ENCODE peak calls at places on chromosome 22, in ten cellular contexts. W is vagina, Q is IMR-90, F is glutamatergic neuron, N is WTC11, K is dorsolateral prefrontal cortex, U is fibroblast of lung, C is cardiac fibroblast, A is stomach, X is fibroblast of pulmonary artery. L is an unnamed sample.

GRCh38 chr22:42296381-42296853 is 26.0 kb upstream of the TCF20 start:
- DNase-seq in W (no peak), Q (no peak), F (no peak), N (peak), K (peak), U (no peak), C (no peak), A (peak), X (no peak), L (no peak)

GRCh38 chr22:24099661-24100060 is 81.6 kb upstream of the SUSD2 start:
- DNase-seq in W (no peak), Q (no peak), F (no peak), N (no peak), K (no peak), U (no peak), C (no peak), A (peak), X (no peak), L (no peak)

GRCh38 chr22:20580179-20580578 is 72.8 kb downstream of the MED15 start:
- DNase-seq in W (no peak), Q (no peak), F (no peak), N (no peak), K (no peak), U (no peak), C (no peak), A (no peak), X (no peak), L (no peak)

GRCh38 chr22:17835256-17835655 is 61.0 kb upstream of the BID start:
- DNase-seq in W (no peak), Q (no peak), F (no peak), N (no peak), K (no peak), U (no peak), C (no peak), A (no peak), X (no peak), L (no peak)

GRCh38 chr22:38251355-38251720 is 21.5 kb downstream of the TMEM184B start:
- DNase-seq in W (no peak), Q (no peak), F (no peak), N (no peak), K (no peak), U (no peak), C (no peak), A (no peak), X (no peak), L (no peak)

GRCh38 chr22:50276143-50276542 is 6.0 kb upstream of the MAPK11 start:
- DNase-seq in W (peak), Q (peak), F (peak), N (peak), K (peak), U (peak), C (peak), A (peak), X (peak), L (no peak)

GRCh38 chr22:29520851-29521250 is 32.7 kb downstream of the THOC5 start:
- DNase-seq in W (no peak), Q (peak), F (no peak), N (no peak), K (no peak), U (peak), C (peak), A (no peak), X (peak), L (no peak)

GRCh38 chr22:31628362-31628761 is 33.7 kb downstream of the PISD start:
- DNase-seq in W (no peak), Q (no peak), F (no peak), N (no peak), K (no peak), U (no peak), C (no peak), A (no peak), X (no peak), L (no peak)

GRCh38 chr22:50524664-50525103 is 714 bp downstream of the SCO2 start:
- DNase-seq in W (no peak), Q (no peak), F (no peak), N (no peak), K (no peak), U (no peak), C (no peak), A (no peak), X (no peak), L (no peak)

GRCh38 chr22:47631571-47632102 is 869.2 kb downstream of the TBC1D22A start:
- DNase-seq in W (peak), Q (no peak), F (no peak), N (no peak), K (peak), U (no peak), C (no peak), A (peak), X (no peak), L (no peak)

GRCh38 chr22:17303840-17304779 is 65.2 kb upstream of the CECR2 start:
- DNase-seq in W (no peak), Q (no peak), F (no peak), N (no peak), K (no peak), U (no peak), C (no peak), A (peak), X (no peak), L (no peak)

GRCh38 chr22:23233746-23234408 is 53.6 kb downstream of the BCR start:
- DNase-seq in W (no peak), Q (peak), F (no peak), N (no peak), K (no peak), U (peak), C (peak), A (no peak), X (peak), L (no peak)

GRCh38 chr22:49966041-49966715 is 5.6 kb downstream of the PIM3 start:
- DNase-seq in W (no peak), Q (no peak), F (no peak), N (no peak), K (peak), U (no peak), C (no peak), A (peak), X (no peak), L (no peak)

GRCh38 chr22:29231971-29232959 is 26.6 kb downstream of the EMID1 start:
- DNase-seq in W (no peak), Q (no peak), F (peak), N (no peak), K (no peak), U (no peak), C (peak), A (peak), X (peak), L (no peak)

GRCh38 chr22:31637375-31637937 is 24.6 kb downstream of the PISD start:
- DNase-seq in W (no peak), Q (no peak), F (no peak), N (no peak), K (no peak), U (no peak), C (peak), A (no peak), X (no peak), L (no peak)

GRCh38 chr22:22702159-22702873 is 57.9 kb downstream of the GGTLC2 start:
- DNase-seq in W (peak), Q (no peak), F (no peak), N (peak), K (no peak), U (no peak), C (peak), A (no peak), X (no peak), L (peak)

GRCh38 chr22:26903030-26903856 is 245.9 kb downstream of the MIAT start:
- DNase-seq in W (no peak), Q (no peak), F (peak), N (peak), K (no peak), U (no peak), C (no peak), A (no peak), X (no peak), L (no peak)

GRCh38 chr22:30301995-30302809 is 12.9 kb upstream of the CASTOR1 start:
- DNase-seq in W (no peak), Q (peak), F (no peak), N (no peak), K (no peak), U (peak), C (no peak), A (peak), X (peak), L (no peak)

GRCh38 chr22:38455530-38456271 is 702 bp upstream of the KCNJ4 start:
- DNase-seq in W (no peak), Q (peak), F (peak), N (peak), K (peak), U (peak), C (no peak), A (no peak), X (no peak), L (peak)

GRCh38 chr22:48973694-48974041 is 854.0 kb downstream of the BRD1 start:
- DNase-seq in W (peak), Q (no peak), F (no peak), N (no peak), K (no peak), U (no peak), C (no peak), A (no peak), X (no peak), L (no peak)

GRCh38 chr22:48842583-48842945 is 985.1 kb downstream of the BRD1 start:
- DNase-seq in W (no peak), Q (no peak), F (no peak), N (no peak), K (no peak), U (no peak), C (no peak), A (no peak), X (no peak), L (no peak)

GRCh38 chr22:48605856-48606255 is 1221.8 kb downstream of the BRD1 start:
- DNase-seq in W (no peak), Q (no peak), F (no peak), N (no peak), K (no peak), U (no peak), C (no peak), A (no peak), X (no peak), L (no peak)

GRCh38 chr22:33573479-33573878 is 346.8 kb downstream of the LARGE1 start:
- DNase-seq in W (no peak), Q (no peak), F (no peak), N (no peak), K (no peak), U (no peak), C (no peak), A (no peak), X (no peak), L (no peak)

GRCh38 chr22:42862045-42862734 is 5.1 kb upstream of the ARFGAP3 start:
- DNase-seq in W (no peak), Q (peak), F (no peak), N (no peak), K (no peak), U (peak), C (peak), A (no peak), X (no peak), L (no peak)

GRCh38 chr22:40511604-40512003 is 124.9 kb downstream of the MRTFA start:
- DNase-seq in W (no peak), Q (no peak), F (no peak), N (no peak), K (no peak), U (no peak), C (no peak), A (no peak), X (peak), L (no peak)

GRCh38 chr22:49257551-49257951 is 570.1 kb downstream of the BRD1 start:
- DNase-seq in W (no peak), Q (no peak), F (no peak), N (no peak), K (no peak), U (no peak), C (no peak), A (peak), X (no peak), L (no peak)

GRCh38 chr22:49185312-49185969 is 642.2 kb downstream of the BRD1 start:
- DNase-seq in W (no peak), Q (no peak), F (no peak), N (no peak), K (no peak), U (no peak), C (no peak), A (no peak), X (no peak), L (no peak)

GRCh38 chr22:37021710-37022482 is 2.4 kb downstream of the MPST start:
- DNase-seq in W (no peak), Q (peak), F (peak), N (peak), K (peak), U (peak), C (peak), A (peak), X (peak), L (no peak)

GRCh38 chr22:47002692-47003091 is 240.2 kb downstream of the TBC1D22A start:
- DNase-seq in W (no peak), Q (no peak), F (no peak), N (no peak), K (no peak), U (no peak), C (no peak), A (no peak), X (no peak), L (no peak)

GRCh38 chr22:45225732-45226560 is 14.7 kb downstream of the KIAA0930 start:
- DNase-seq in W (no peak), Q (peak), F (no peak), N (no peak), K (peak), U (no peak), C (peak), A (no peak), X (peak), L (no peak)

GRCh38 chr22:35547993-35548761 is 7.5 kb downstream of the RASD2 start:
- DNase-seq in W (no peak), Q (no peak), F (no peak), N (peak), K (no peak), U (no peak), C (no peak), A (no peak), X (no peak), L (no peak)
- TF ChIP-seq CTCF in W (no peak), Q (peak), F (no peak), N (no peak), K (no peak), U (peak), C (no peak), A (no peak), X (peak), L (peak)

GRCh38 chr22:19430890-19431541 is 517 bp downstream of the HIRA start:
- DNase-seq in W (no peak), Q (peak), F (peak), N (peak), K (peak), U (peak), C (peak), A (peak), X (peak), L (peak)
- TF ChIP-seq CTCF in W (no peak), Q (no peak), F (peak), N (no peak), K (no peak), U (peak), C (peak), A (no peak), X (peak), L (peak)

GRCh38 chr22:43889366-43890253 is 2.2 kb downstream of the PNPLA5 start:
- DNase-seq in W (no peak), Q (peak), F (no peak), N (no peak), K (peak), U (peak), C (peak), A (no peak), X (peak), L (no peak)
- TF ChIP-seq CTCF in W (no peak), Q (peak), F (no peak), N (no peak), K (no peak), U (peak), C (no peak), A (no peak), X (no peak), L (no peak)

DNA sequence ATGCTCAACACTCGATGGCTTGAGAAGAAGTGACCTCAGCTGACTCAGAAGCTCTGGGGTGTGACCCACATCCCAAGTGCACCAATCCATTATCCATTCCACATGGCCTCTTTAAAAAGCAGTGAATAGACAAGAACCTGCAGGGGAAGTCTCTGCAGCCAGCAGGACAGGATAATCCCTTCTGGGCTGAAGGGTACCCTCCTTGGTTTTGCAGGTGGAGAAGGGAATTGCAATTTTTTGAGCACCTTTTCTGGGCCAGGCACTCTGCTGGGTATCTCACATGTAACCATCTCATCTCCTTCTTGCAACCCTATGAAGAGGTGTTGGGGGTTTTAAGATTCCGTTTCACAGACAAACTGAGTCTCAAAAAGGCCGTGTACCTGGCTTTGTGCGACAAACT is 76.6 kb downstream of the MYO18B start:
- DNase-seq in W (no peak), Q (no peak), F (no peak), N (no peak), K (no peak), U (no peak), C (no peak), A (no peak), X (no peak), L (no peak)
- TF ChIP-seq CTCF in W (no peak), Q (no peak), F (no peak), N (no peak), K (no peak), U (no peak), C (no peak), A (no peak), X (no peak), L (no peak)

L was measured in progenitor cell of endocrine pancreas.